ENCODE peak calls at places on chromosomes 7 and 10, in eight cellular contexts. Y, T, C, L, Q, K, S and E are unnamed samples. For H3K4me1, the result is how much of the 10 kb centered on the place peaks cover.

GRCh38 chr10:102603946-102604345 is 40.3 kb upstream of the TRIM8 start:
- DNase-seq in L (no peak), Q (no peak), Y (no peak), T (no peak), S (no peak), K (no peak), C (no peak), E (no peak)

GRCh38 chr7:44521347-44522095 is 19.6 kb downstream of the NPC1L1 start:
- DNase-seq in Q (no peak), Y (no peak), L (no peak), C (no peak), S (no peak), K (no peak), T (no peak), E (no peak)

GRCh38 chr10:118840071-118840775 is 85.5 kb upstream of the CACUL1 start:
- DNase-seq in Q (no peak), L (no peak), S (no peak), C (peak), T (no peak), K (peak), Y (no peak), E (no peak)

GRCh38 chr10:94349327-94349726 is 13.4 kb downstream of the NOC3L start:
- DNase-seq in S (peak), Q (no peak), Y (no peak), K (no peak), C (no peak), T (no peak), L (no peak), E (no peak)

GRCh38 chr10:74320026-74320425 is 169.0 kb downstream of the ADK start:
- DNase-seq in S (no peak), Q (no peak), Y (no peak), K (no peak), C (no peak), L (no peak), T (no peak), E (no peak)

GRCh38 chr7:4479367-4480039 is 202.6 kb upstream of the FOXK1 start:
- DNase-seq in C (peak), S (peak), L (peak), K (peak), Q (no peak), T (no peak), Y (peak), E (no peak)

GRCh38 chr7:16804674-16805439 is at the start of gene AGR2:
- DNase-seq in Q (no peak), L (no peak), T (no peak), Y (peak), S (peak), C (peak), K (peak), E (no peak)

GRCh38 chr7:2011266-2012043 is 221.3 kb downstream of the MAD1L1 start:
- DNase-seq in L (no peak), S (no peak), Q (peak), Y (peak), T (peak), K (no peak), C (no peak), E (no peak)

GRCh38 chr7:69620063-69620462 is 21.8 kb downstream of the AUTS2 start:
- DNase-seq in L (no peak), S (no peak), K (no peak), C (no peak), Y (no peak), T (no peak), Q (no peak), E (no peak)

GRCh38 chr7:102072003-102072402 is 214.7 kb upstream of the SH2B2 start:
- DNase-seq in S (no peak), K (no peak), C (no peak), Y (no peak), T (no peak), L (no peak), Q (no peak), E (no peak)

GRCh38 chr7:102068846-102069245 is 217.8 kb upstream of the SH2B2 start:
- DNase-seq in T (no peak), K (no peak), C (no peak), Q (no peak), S (no peak), Y (no peak), L (no peak), E (no peak)

GRCh38 chr7:102072636-102073209 is 213.9 kb upstream of the SH2B2 start:
- DNase-seq in Y (no peak), C (no peak), L (no peak), Q (no peak), K (no peak), T (no peak), S (no peak), E (no peak)

GRCh38 chr7:102066476-102066875 is 220.2 kb upstream of the SH2B2 start:
- DNase-seq in Y (no peak), L (no peak), T (no peak), Q (no peak), C (no peak), S (no peak), K (no peak), E (no peak)

DNA sequence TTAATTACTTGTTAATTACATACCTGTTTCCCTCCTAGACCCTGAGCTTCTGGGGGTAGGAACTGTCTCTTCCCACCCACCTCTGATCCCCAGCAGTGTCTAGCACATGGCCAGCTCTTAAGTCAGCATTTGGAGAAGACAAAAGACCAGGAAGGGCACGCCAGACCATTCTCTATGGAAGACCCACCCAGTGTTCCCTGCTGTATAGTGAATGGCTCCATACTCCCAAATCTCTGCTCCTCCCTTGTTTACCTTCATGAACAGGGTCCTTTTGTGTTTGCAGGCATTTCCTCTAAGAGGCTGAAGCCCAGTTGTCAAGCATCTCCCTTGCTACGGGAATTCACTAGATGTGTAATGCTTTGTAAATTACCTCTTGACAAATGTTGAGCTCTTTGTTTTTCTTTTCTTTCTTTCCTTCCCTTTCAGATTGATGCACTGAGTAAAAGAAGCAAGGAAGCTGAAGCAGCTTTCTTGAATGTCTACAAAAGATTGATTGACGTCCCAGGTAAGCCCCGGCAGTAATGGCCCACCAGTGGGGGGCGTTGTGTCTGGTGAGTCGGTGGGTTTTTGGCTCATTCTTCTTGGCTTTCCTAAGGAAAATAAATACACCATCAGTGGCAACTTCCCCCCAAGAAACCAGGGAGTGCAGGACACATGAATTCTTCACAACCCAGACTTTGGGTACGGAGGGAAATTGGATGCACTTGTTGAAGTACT is 216.6 kb upstream of the SH2B2 start:
- DNase-seq in C (no peak), T (no peak), L (no peak), Q (no peak), K (no peak), Y (no peak), S (no peak), E (no peak)
- TF ChIP-seq CTCF in C (peak), T (no peak), L (no peak), Q (no peak), K (no peak), Y (no peak), S (no peak), E (no peak)

GRCh38 chr10:28331821-28332220 is 29.0 kb upstream of the MPP7 start:
- DNase-seq in S (no peak), Q (no peak), K (peak), Y (no peak), T (no peak), C (peak), L (peak), E (no peak)

GRCh38 chr10:28328346-28328745 is 25.5 kb upstream of the MPP7 start:
- DNase-seq in Q (no peak), T (no peak), Y (no peak), K (no peak), C (no peak), S (no peak), L (peak), E (no peak)

GRCh38 chr10:28332699-28333098 is 29.8 kb upstream of the MPP7 start:
- DNase-seq in L (no peak), T (no peak), K (no peak), Q (no peak), Y (no peak), S (no peak), C (no peak), E (no peak)

GRCh38 chr10:28327494-28327886 is 24.6 kb upstream of the MPP7 start:
- DNase-seq in S (no peak), Y (no peak), C (no peak), T (no peak), K (peak), Q (no peak), L (peak), E (no peak)

DNA sequence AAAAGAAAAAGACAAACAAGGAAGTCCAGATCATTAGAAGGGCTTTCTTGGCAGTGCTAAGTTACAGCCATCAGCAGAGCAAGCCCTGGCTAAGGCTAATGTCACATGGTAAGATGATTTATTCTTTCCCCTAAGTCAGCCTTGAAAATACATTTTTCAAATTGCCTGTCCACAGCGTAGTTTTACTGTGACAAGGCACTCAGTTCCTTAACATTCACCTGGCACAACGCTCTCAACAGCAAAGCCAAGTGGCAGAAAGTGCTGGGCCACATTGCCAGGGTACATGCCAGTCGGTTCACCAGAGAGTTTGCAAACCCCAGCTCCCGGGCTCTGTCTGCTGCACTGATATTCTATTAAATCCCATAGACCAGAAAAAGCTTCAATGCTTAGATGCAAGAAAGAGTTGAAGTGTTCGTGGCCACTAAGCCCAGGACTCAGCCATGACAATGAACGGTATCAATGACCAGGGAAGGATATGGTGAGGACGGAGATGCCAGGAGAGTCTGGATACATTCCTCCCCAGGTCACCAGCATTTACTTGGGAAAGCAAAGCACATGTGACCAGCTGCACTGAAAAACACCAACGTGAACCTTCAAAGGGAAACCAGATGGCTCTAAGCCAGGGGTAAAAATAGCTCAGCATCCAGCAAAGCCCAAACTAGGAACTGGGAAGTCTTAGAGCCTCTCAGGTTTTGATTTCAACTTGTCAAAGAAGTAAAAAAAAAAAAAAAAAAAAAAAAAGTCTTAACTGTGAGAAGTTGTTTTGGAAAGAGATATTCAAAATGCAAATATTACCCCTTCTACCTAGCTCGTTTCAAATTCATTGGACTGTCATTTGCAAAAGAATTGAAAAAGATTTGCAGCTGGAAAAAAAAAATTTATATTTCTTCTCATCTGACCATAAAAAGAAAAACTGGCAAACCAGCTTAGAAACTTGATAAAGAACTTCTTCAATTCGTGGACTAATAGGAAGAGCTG is 23.9 kb upstream of the MPP7 start:
- DNase-seq in C (no peak), T (peak), K (peak), Q (peak), Y (peak), S (no peak), L (peak), E (peak)
- H3K27ac ChIP-seq in C (no peak), T (peak), K (peak), Q (peak), Y (peak), S (no peak), L (peak), E (peak)

GRCh38 chr10:11608159-11608966 is 3.1 kb downstream of the USP6NL start:
- DNase-seq in K (no peak), C (no peak), Y (no peak), T (no peak), S (no peak), Q (no peak), L (no peak), E (no peak)
- H3K4me1 ChIP-seq in K (under half), C (under half), Y (under half), T (under half), S (under half), Q (under half), L (under half), E (under half)

DNA sequence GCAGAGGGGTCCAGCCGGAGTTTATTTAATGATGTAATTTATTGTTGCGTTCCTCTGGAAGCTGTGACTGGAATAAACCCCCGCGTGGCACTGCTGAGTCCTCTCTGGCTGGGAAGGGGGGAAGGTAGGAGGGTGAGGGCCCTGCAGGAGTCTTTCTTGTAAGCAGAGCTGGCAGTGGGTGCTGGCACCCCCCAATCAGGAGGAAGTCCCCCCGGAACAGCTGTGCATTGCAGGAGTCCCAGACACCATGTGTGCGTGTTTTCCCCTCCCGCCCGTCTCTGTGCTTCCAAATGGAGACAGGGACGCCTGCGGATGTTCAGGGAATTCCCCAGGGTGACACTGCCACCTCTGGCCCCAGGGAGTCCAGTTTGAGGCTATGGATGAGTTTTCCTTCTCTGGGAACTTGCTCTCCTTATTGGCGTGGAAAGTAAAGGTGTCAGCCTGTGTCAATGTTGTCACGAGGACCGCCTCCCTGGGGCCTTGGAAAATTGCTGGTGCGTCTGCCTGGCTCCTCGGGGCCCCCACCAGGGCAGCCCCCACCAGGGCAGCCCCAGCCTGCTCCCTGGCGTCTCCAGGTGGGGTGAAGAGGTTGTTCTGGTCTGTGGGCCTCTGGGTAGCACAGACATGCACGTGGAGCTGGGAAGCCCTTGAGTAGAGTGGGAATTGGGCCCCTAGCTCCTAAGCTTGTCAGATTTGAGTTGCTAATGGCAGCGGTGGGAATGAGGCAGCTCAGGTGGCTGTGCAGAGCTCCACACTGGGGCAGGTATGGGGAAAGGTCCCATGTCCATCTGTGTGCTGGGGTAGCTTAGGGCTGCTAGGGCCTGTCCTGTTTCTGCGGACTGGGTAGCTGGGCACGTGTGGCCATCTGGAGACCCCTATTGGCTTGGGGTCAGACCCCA is 2.7 kb downstream of the FZD9 start:
- DNase-seq in K (no peak), Q (no peak), C (peak), L (no peak), Y (no peak), S (peak), T (no peak), E (no peak)
- TF ChIP-seq CTCF in K (no peak), Q (no peak), C (peak), L (no peak), Y (no peak), S (peak), T (no peak), E (no peak)

GRCh38 chr7:27106181-27106905 is 3.9 kb upstream of the HOXA2 start:
- DNase-seq in T (no peak), Y (no peak), Q (peak), K (peak), C (no peak), L (peak), S (no peak), E (no peak)

GRCh38 chr7:27104244-27105149 is 2.0 kb upstream of the HOXA2 start:
- DNase-seq in C (no peak), L (peak), Q (no peak), Y (no peak), T (no peak), S (no peak), K (no peak), E (no peak)

GRCh38 chr7:27106906-27107250 is 4.4 kb upstream of the HOXA2 start:
- DNase-seq in C (no peak), Q (no peak), K (no peak), L (no peak), Y (no peak), T (no peak), S (no peak), E (no peak)

GRCh38 chr7:27103489-27104226 is 1.2 kb upstream of the HOXA2 start:
- DNase-seq in Q (no peak), K (peak), T (no peak), C (no peak), L (peak), S (no peak), Y (no peak), E (no peak)

GRCh38 chr7:27105161-27106122 is 3.0 kb upstream of the HOXA2 start:
- DNase-seq in Q (no peak), Y (no peak), C (no peak), K (peak), S (no peak), L (peak), T (no peak), E (no peak)
- H3K27ac ChIP-seq in Q (peak), Y (no peak), C (no peak), K (peak), S (no peak), L (peak), T (no peak), E (peak)

DNA sequence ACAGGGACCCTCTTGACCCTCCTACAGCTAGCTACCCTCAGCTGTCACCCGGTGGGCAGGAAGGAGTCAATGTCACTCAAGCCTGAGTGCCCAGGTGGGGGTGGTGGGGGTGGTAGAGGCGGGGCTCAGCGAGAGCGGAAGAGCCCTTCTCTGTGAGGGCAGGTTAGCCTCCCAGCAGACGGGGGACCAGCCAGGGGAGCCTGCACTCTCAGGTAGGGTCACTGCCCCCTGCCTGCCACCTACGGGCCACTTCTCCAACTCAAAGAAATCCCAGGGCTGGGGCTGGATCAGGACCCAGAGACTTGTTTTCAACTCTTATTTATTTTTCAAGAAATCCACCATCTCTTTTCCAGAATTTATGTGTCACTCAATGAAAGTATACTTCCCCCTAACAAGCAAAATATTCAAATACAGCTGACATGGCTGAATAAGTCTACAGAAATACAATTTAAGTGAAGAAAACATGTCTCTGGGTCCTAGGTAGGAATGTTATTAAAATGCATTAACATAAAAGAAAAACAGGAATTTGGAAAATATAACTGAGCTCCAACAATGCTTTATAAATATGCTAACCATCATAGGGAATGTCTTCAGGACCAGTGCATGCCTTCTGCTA is 63.4 kb upstream of the DDC start:
- DNase-seq in Q (peak), C (no peak), T (peak), K (no peak), Y (no peak), L (no peak), S (no peak), E (no peak)
- H3K4me1 ChIP-seq in Q (under half), C (under half), T (under half), K (under half), Y (under half), L (under half), S (under half), E (under half)

DNA sequence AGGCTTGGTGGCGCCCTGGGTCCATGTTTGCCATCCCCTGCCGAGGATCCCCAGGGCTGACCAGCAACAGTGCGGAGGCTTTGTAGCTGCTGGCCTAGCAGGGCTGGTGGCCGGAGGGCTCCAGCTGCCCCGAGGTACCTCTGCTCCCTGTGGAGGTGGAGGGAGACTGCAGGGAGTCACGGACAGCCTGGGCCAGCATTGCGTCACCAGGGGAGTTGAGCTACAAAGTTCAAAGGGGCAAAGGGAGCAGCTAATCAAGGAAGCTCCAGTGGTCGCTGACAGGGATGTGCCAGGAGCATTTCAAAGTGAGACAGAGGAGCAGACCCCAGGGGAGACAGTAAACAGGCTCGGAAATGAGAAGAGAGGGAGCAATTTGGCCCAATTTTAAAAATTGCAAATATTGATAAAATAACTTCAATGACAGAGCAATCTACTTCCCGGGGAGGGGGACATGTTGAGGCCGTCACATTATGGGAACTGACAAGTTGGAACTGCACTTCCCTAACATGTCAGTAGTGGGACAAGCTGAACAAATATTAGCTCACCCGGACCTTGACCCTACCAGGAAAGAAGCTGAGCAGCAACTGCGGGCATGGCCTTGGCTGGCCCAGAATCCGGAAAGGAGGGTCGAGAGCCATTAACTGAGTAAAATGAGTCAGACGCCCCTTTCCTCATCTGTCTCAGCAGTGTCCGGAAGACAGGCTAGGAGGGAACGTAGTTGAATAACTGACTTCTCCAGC is 39.4 kb downstream of the BTBD16 start:
- DNase-seq in T (no peak), L (peak), C (peak), Y (peak), K (no peak), Q (no peak), S (peak), E (no peak)
- TF ChIP-seq CTCF in T (no peak), L (no peak), C (no peak), Y (peak), K (no peak), Q (no peak), S (peak), E (no peak)

GRCh38 chr10:24415455-24416169 is 206.7 kb downstream of the KIAA1217 start:
- DNase-seq in C (peak), Y (peak), Q (peak), T (peak), K (peak), L (peak), S (no peak), E (no peak)
- H3K27ac ChIP-seq in C (no peak), Y (no peak), Q (peak), T (no peak), K (no peak), L (no peak), S (no peak), E (no peak)

GRCh38 chr7:139133335-139134139 is 24.0 kb upstream of the ZC3HAV1 start:
- DNase-seq in T (peak), K (peak), Y (peak), Q (peak), L (peak), S (peak), C (peak), E (peak)
- H3K4me1 ChIP-seq in T (under half), K (under half), Y (under half), Q (under half), L (under half), S (under half), C (under half), E (under half)